ENCODE peak calls at places on chromosomes 1 and 21, in six cellular contexts. D is heart right ventricle, I is prostate gland, E is AG04450, J is psoas muscle, U is Caco-2. F is an unnamed sample. For H3K27me3, the result is how much of the 10 kb centered on the place peaks cover.

GRCh38 chr1:21284206-21285137 is 5.8 kb downstream of the ECE1 start:
- DNase-seq in D (no peak), I (peak), E (no peak), J (no peak), U (no peak), F (no peak)

GRCh38 chr1:38962560-38962959 is 20.9 kb upstream of the RHBDL2 start:
- DNase-seq in D (no peak), I (no peak), E (no peak), J (no peak), U (no peak), F (no peak)

GRCh38 chr1:218933526-218933925 is 240.2 kb upstream of the LYPLAL1 start:
- DNase-seq in D (no peak), I (no peak), E (no peak), J (no peak), U (no peak), F (no peak)

GRCh38 chr1:64663654-64664053 is 81.2 kb upstream of the RAVER2 start:
- DNase-seq in D (no peak), I (no peak), E (no peak), J (no peak), U (no peak), F (no peak)

GRCh38 chr1:50735443-50735842 is 224.6 kb downstream of the FAF1 start:
- DNase-seq in D (no peak), I (no peak), E (no peak), J (no peak), U (no peak), F (no peak)

GRCh38 chr1:93708734-93709481 is 27.3 kb upstream of the BCAR3 start:
- DNase-seq in D (peak), I (no peak), E (no peak), J (no peak), U (no peak), F (no peak)

GRCh38 chr21:36104306-36105300 is 30.3 kb upstream of the CBR3 start:
- DNase-seq in D (peak), I (no peak), E (no peak), J (peak), U (no peak), F (no peak)

GRCh38 chr1:221717491-221717865 is 24.4 kb downstream of the DUSP10 start:
- DNase-seq in D (no peak), I (no peak), E (no peak), J (no peak), U (no peak), F (no peak)

GRCh38 chr1:89767618-89768017 is 53.2 kb upstream of the LRRC8D start:
- DNase-seq in D (no peak), I (no peak), E (no peak), J (no peak), U (no peak), F (no peak)

GRCh38 chr21:15062566-15062965 is 2.2 kb downstream of the NRIP1 start:
- DNase-seq in D (no peak), I (no peak), E (no peak), J (no peak), U (no peak), F (no peak)

GRCh38 chr1:92425617-92426016 is 61.1 kb downstream of the GFI1 start:
- DNase-seq in D (no peak), I (no peak), E (no peak), J (no peak), U (no peak), F (no peak)

GRCh38 chr21:41706678-41707077 is 60.2 kb downstream of the RIPK4 start:
- DNase-seq in D (no peak), I (no peak), E (no peak), J (no peak), U (peak), F (no peak)

GRCh38 chr1:57623791-57624538 is 200.1 kb upstream of the DAB1 start:
- DNase-seq in D (no peak), I (no peak), E (no peak), J (no peak), U (no peak), F (no peak)

GRCh38 chr1:179169616-179170467 is 59.6 kb downstream of the ABL2 start:
- DNase-seq in D (no peak), I (no peak), E (no peak), J (no peak), U (no peak), F (no peak)

GRCh38 chr1:151494741-151495281 is 16.4 kb upstream of the CGN start:
- DNase-seq in D (no peak), I (no peak), E (no peak), J (no peak), U (peak), F (no peak)

GRCh38 chr1:246032984-246033383 is 474.1 kb downstream of the SMYD3 start:
- DNase-seq in D (no peak), I (no peak), E (no peak), J (no peak), U (no peak), F (no peak)

GRCh38 chr1:31010081-31010989 is 55.2 kb downstream of the PUM1 start:
- DNase-seq in D (no peak), I (no peak), E (peak), J (no peak), U (no peak), F (no peak)

GRCh38 chr1:111990026-111990877 is 784 bp upstream of the KCND3 start:
- DNase-seq in D (peak), I (peak), E (no peak), J (peak), U (no peak), F (no peak)

GRCh38 chr1:31764307-31765040 is at the start of gene ADGRB2:
- DNase-seq in D (no peak), I (no peak), E (no peak), J (no peak), U (no peak), F (no peak)

GRCh38 chr1:201714542-201715276 is 114.2 kb upstream of the IPO9 start:
- DNase-seq in D (peak), I (no peak), E (peak), J (peak), U (peak), F (peak)

GRCh38 chr1:85330711-85331290 is 54.4 kb upstream of the BCL10 start:
- DNase-seq in D (no peak), I (no peak), E (peak), J (peak), U (no peak), F (peak)

GRCh38 chr1:180167721-180168467 is 13.2 kb downstream of the QSOX1 start:
- DNase-seq in D (no peak), I (peak), E (no peak), J (peak), U (peak), F (peak)

GRCh38 chr1:24683713-24684162 is 40.6 kb downstream of the SRRM1 start:
- DNase-seq in D (no peak), I (no peak), E (peak), J (no peak), U (peak), F (no peak)

GRCh38 chr21:33437140-33437539 is 33.9 kb downstream of the IFNGR2 start:
- DNase-seq in D (no peak), I (no peak), E (no peak), J (no peak), U (no peak), F (no peak)

GRCh38 chr1:241536969-241537368 is 4.8 kb downstream of the KMO start:
- DNase-seq in D (no peak), I (no peak), E (no peak), J (no peak), U (no peak), F (no peak)

GRCh38 chr1:150186789-150187559 is 37.3 kb downstream of the PLEKHO1 start:
- DNase-seq in D (no peak), I (no peak), E (no peak), J (no peak), U (no peak), F (no peak)

GRCh38 chr1:201709564-201710295 is 119.2 kb upstream of the IPO9 start:
- DNase-seq in D (peak), I (peak), E (no peak), J (peak), U (peak), F (peak)

GRCh38 chr1:2300004-2300771 is 72.1 kb downstream of the SKI start:
- DNase-seq in D (no peak), I (no peak), E (no peak), J (no peak), U (no peak), F (no peak)

GRCh38 chr1:94529416-94529815 is 12.1 kb downstream of the F3 start:
- DNase-seq in D (no peak), I (no peak), E (no peak), J (no peak), U (no peak), F (no peak)

GRCh38 chr1:73604739-73605138 is 593.2 kb downstream of the LRRIQ3 start:
- DNase-seq in D (no peak), I (no peak), E (no peak), J (no peak), U (no peak), F (no peak)

GRCh38 chr1:152623203-152623844 is 421 bp upstream of the LCE3A start:
- DNase-seq in D (no peak), I (no peak), E (no peak), J (no peak), U (no peak), F (no peak)

GRCh38 chr1:244319283-244320132 is 132.2 kb downstream of the ADSS2 start:
- DNase-seq in D (no peak), I (no peak), E (peak), J (no peak), U (no peak), F (peak)

GRCh38 chr21:46052703-46053651 is 44.9 kb upstream of the COL6A2 start:
- DNase-seq in D (no peak), I (no peak), E (no peak), J (no peak), U (no peak), F (no peak)

GRCh38 chr1:14365226-14365994 is 233.1 kb upstream of the KAZN start:
- DNase-seq in D (no peak), I (no peak), E (no peak), J (no peak), U (no peak), F (no peak)

GRCh38 chr1:11100149-11100493 is 452 bp upstream of the EXOSC10 start:
- DNase-seq in D (no peak), I (no peak), E (no peak), J (no peak), U (no peak), F (no peak)

GRCh38 chr1:27630859-27631491 is 4.0 kb downstream of the FGR start:
- DNase-seq in D (no peak), I (no peak), E (no peak), J (no peak), U (no peak), F (peak)

GRCh38 chr1:70811815-70812214 is 235.8 kb downstream of the PTGER3 start:
- DNase-seq in D (no peak), I (no peak), E (no peak), J (no peak), U (no peak), F (no peak)

GRCh38 chr1:193060938-193061337 is 1.5 kb downstream of the RO60 start:
- DNase-seq in D (no peak), I (no peak), E (no peak), J (no peak), U (no peak), F (no peak)

GRCh38 chr1:207454046-207454964 is at the start of gene CR2:
- DNase-seq in D (peak), I (peak), E (no peak), J (peak), U (peak), F (peak)
- H3K27me3 ChIP-seq in D (under half), I (under half), E (under half), J (under half), U (under half), F (under half)

DNA sequence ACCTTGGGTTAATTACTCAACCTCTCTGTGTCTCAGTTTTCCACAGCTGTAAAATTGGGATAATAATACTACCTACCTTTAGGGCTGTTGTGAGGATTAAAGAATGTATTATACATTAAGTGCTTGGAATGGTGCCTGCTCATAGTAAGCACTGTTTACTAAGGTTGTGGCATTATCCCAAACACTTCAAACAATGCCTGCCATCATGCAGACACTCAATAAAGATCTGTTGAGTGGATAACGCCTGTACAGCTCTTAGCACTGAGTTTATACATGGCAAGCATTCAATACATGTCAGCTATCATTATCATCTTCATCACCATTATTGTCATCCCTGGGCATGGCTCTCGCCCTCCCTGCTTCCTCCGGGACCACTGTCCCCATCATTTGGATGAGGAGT is 81.2 kb upstream of the ZC3H12A start:
- DNase-seq in D (no peak), I (no peak), E (no peak), J (no peak), U (no peak), F (no peak)
- H3K27me3 ChIP-seq in D (under half), I (under half), E (under half), J (under half), U (under half), F (under half)

GRCh38 chr1:229991724-229992333 is 75.2 kb upstream of the GALNT2 start:
- DNase-seq in D (no peak), I (no peak), E (no peak), J (no peak), U (no peak), F (peak)

GRCh38 chr1:229989591-229990248 is 77.3 kb upstream of the GALNT2 start:
- DNase-seq in D (no peak), I (no peak), E (no peak), J (no peak), U (no peak), F (no peak)

GRCh38 chr1:229991104-229991513 is 75.9 kb upstream of the GALNT2 start:
- DNase-seq in D (no peak), I (no peak), E (no peak), J (no peak), U (no peak), F (no peak)

GRCh38 chr1:229988534-229988933 is 78.5 kb upstream of the GALNT2 start:
- DNase-seq in D (no peak), I (peak), E (no peak), J (no peak), U (no peak), F (peak)

DNA sequence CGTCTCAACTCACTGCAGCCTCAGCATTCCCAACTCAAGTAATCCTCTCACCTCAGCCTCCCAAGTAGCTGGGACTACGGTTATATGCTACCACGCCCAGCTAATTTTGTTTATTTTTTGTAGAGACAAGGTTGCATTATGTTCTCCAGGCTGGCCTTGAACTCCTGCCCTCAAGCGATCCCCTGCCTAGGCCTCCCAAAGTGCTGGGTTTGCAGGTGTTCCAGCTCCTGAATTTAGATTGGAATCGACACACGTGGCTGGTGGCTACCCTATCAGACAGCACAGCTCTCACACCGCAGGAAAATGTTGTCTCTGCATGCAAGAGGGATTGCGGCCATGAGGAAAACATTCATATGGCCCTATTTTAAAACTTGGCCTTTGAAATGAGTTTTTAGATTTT is 76.7 kb upstream of the GALNT2 start:
- DNase-seq in D (no peak), I (no peak), E (no peak), J (no peak), U (no peak), F (no peak)
- H3K27me3 ChIP-seq in D (under half), I (under half), E (under half), J (under half), U (under half), F (under half)

DNA sequence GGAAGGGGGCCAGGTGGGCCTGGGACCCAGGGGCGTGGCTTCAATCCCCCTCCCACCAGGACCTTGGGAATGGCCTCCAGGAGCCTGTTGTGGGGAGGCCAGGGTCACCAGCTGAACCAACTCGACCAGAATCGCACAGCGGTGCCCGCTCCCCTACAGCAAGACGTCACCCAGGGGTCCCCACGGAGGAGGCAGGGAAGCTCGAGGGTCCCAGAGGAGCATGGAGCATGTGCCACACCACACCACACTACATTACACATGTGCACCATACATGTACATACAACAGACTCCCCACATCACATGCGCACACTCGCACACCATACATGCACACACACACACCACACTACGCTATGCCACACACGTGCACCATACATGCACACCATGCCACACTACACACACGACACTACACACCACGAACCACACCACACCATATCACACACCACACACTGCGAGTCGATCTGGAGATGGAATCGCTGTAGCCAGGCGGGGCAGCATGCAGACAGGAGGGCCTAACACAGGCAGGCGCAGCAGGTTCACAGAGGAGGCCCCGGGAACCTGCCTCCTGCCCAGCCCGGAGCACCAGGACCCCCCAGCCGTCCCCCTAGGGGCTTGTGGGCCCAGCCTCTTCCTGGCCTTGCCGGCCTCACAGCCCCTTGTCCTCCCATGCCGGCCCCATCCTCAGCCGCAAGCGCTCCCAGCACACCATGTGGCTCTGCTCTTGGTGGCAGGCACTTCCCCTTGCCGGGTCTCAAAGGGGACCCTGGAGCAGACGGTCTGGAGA is 596 bp downstream of the ITGB2 start:
- DNase-seq in D (no peak), I (no peak), E (no peak), J (no peak), U (no peak), F (no peak)
- H3K27me3 ChIP-seq in D (under half), I (under half), E (half or more), J (under half), U (under half), F (under half)

DNA sequence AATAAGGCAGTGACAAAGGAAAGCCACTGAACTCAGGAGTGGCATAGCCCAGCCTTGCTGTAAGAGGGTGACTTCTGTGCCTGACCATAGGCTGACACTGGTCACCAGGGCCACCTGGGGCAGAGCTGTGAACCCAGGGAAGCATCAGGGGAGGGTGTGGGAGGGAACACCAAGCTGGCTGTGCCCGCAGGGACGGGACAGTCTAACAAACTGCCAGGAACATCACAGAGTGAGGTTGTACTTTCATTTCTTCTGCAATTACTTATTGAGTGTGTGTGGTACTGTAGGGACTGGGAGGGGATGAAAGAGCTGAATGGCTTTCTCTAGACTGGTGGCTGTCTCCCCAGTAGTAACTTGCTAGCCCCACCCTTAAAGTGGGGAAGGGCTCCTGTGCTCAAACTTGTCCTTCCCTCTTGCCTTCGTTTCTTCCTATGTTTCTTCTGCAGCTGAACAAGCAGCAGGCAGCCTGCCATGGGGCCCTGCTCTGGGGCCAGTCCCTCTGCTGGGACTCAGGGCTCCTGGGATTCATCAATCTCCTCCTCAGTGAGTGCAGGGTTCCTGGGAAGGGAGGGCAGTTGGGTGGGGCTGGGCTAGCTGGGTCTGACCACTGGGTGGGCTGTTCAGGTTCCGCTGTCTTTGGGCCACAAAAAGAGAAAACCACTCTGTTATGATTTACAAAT is 39.6 kb upstream of the ETV3 start:
- DNase-seq in D (no peak), I (no peak), E (no peak), J (no peak), U (no peak), F (no peak)
- H3K27me3 ChIP-seq in D (under half), I (under half), E (under half), J (under half), U (under half), F (under half)

GRCh38 chr1:156641761-156642264 is at the start of gene BCAN:
- DNase-seq in D (peak), I (no peak), E (no peak), J (peak), U (no peak), F (no peak)

GRCh38 chr1:156640842-156641706 is 843 bp upstream of the BCAN start:
- DNase-seq in D (no peak), I (no peak), E (no peak), J (no peak), U (no peak), F (no peak)

GRCh38 chr1:156643266-156644092 is 1.6 kb downstream of the BCAN start:
- DNase-seq in D (no peak), I (no peak), E (no peak), J (no peak), U (no peak), F (no peak)

GRCh38 chr1:156644146-156644545 is 2.2 kb downstream of the BCAN start:
- DNase-seq in D (no peak), I (no peak), E (no peak), J (no peak), U (no peak), F (no peak)

GRCh38 chr1:156642265-156643185 is 608 bp downstream of the BCAN start:
- DNase-seq in D (no peak), I (no peak), E (no peak), J (no peak), U (no peak), F (no peak)
- H3K27me3 ChIP-seq in D (under half), I (under half), E (half or more), J (under half), U (under half), F (under half)

F was measured in lung.